ENCODE peak calls at places on chromosomes 6 and 20, in four cellular contexts. T is IMR-90, D is mesendoderm, E is H1. Q is an unnamed sample.

GRCh38 chr6:26445934-26446667 is 5.8 kb downstream of the BTN3A3 start:
- DNase-seq in T (no peak), D (no peak), E (no peak), Q (no peak)

GRCh38 chr20:22374678-22375590 is 209.4 kb downstream of the FOXA2 start:
- DNase-seq in T (no peak), D (no peak), E (no peak), Q (no peak)

GRCh38 chr6:147441751-147442150 is 66.7 kb upstream of the SAMD5 start:
- DNase-seq in T (no peak), D (no peak), E (no peak), Q (no peak)

GRCh38 chr20:53786071-53786444 is 192.4 kb upstream of the ZNF217 start:
- DNase-seq in T (no peak), D (no peak), E (no peak), Q (no peak)

GRCh38 chr6:30321692-30322388 is 4.9 kb upstream of the TRIM39 start:
- DNase-seq in T (peak; percentile 29), D (peak; percentile 14), E (no peak), Q (no peak)

GRCh38 chr6:41970436-41970846 is 28.8 kb upstream of the CCND3 start:
- DNase-seq in T (peak; percentile 38), D (no peak), E (no peak), Q (no peak)

GRCh38 chr6:87670707-87671106 is 31.3 kb downstream of the AKIRIN2 start:
- DNase-seq in T (no peak), D (no peak), E (no peak), Q (no peak)

GRCh38 chr20:37911838-37912273 is 8.9 kb downstream of the VSTM2L start:
- DNase-seq in T (peak; percentile 4), D (peak; percentile 77), E (peak; percentile 70), Q (peak; percentile 87)

GRCh38 chr20:6612615-6612917 is 154.9 kb upstream of the BMP2 start:
- DNase-seq in T (no peak), D (no peak), E (no peak), Q (no peak)

GRCh38 chr20:47741669-47742345 is 43.5 kb downstream of the SULF2 start:
- DNase-seq in T (no peak), D (no peak), E (no peak), Q (no peak)

GRCh38 chr6:53014034-53014433 is 18.9 kb upstream of the GSTA4 start:
- DNase-seq in T (peak; percentile 76), D (no peak), E (no peak), Q (no peak)

GRCh38 chr20:32470025-32470861 is 112.1 kb downstream of the ASXL1 start:
- DNase-seq in T (peak; percentile 70), D (peak; percentile 93), E (peak; percentile 84), Q (peak; percentile 85)

GRCh38 chr6:97465877-97466710 is 183.1 kb upstream of the MMS22L start:
- DNase-seq in T (no peak), D (peak; percentile 46), E (no peak), Q (peak; percentile 36)

GRCh38 chr6:5843078-5843477 is 163.6 kb downstream of the NRN1 start:
- DNase-seq in T (no peak), D (no peak), E (no peak), Q (no peak)

GRCh38 chr6:117409420-117409819 is 16.3 kb downstream of the ROS1 start:
- DNase-seq in T (no peak), D (no peak), E (no peak), Q (no peak)

GRCh38 chr20:3890410-3890751 is 1.2 kb downstream of the PANK2 start:
- DNase-seq in T (peak; percentile 56), D (no peak), E (no peak), Q (no peak)

GRCh38 chr20:52454660-52455059 is 263.1 kb upstream of the ZFP64 start:
- DNase-seq in T (peak; percentile 80), D (no peak), E (no peak), Q (no peak)

GRCh38 chr6:63671098-63671754 is 35.6 kb downstream of the PHF3 start:
- DNase-seq in T (no peak), D (no peak), E (no peak), Q (no peak)

GRCh38 chr6:110307368-110307767 is 50.8 kb downstream of the METTL24 start:
- DNase-seq in T (no peak), D (no peak), E (no peak), Q (no peak)

GRCh38 chr6:107075951-107076381 is 39.3 kb downstream of the BEND3 start:
- DNase-seq in T (peak; percentile 15), D (no peak), E (no peak), Q (no peak)

GRCh38 chr20:43537921-43538854 is 20.6 kb upstream of the SGK2 start:
- DNase-seq in T (peak; percentile 60), D (peak; percentile 60), E (peak; percentile 86), Q (peak; percentile 68)

GRCh38 chr20:54726687-54727086 is 251.3 kb downstream of the DOK5 start:
- DNase-seq in T (no peak), D (no peak), E (no peak), Q (no peak)

GRCh38 chr6:34115396-34116314 is 30.2 kb downstream of the GRM4 start:
- DNase-seq in T (peak; percentile 10), D (peak; percentile 72), E (peak; percentile 85), Q (peak; percentile 60)

GRCh38 chr20:41469868-41470267 is 103.2 kb upstream of the EMILIN3 start:
- DNase-seq in T (no peak), D (no peak), E (no peak), Q (no peak)

GRCh38 chr6:110618591-110619267 is 142.3 kb upstream of the SLC22A16 start:
- DNase-seq in T (peak; percentile 28), D (peak; percentile 79), E (no peak), Q (no peak)

GRCh38 chr20:62961310-62961783 is 8.8 kb downstream of the SLC17A9 start:
- DNase-seq in T (no peak), D (no peak), E (no peak), Q (peak; percentile 75)
- H3K56ac ChIP-seq in T (no peak overlapping the region), D (no peak overlapping the region), E (no peak overlapping the region), Q (no peak overlapping the region)

DNA sequence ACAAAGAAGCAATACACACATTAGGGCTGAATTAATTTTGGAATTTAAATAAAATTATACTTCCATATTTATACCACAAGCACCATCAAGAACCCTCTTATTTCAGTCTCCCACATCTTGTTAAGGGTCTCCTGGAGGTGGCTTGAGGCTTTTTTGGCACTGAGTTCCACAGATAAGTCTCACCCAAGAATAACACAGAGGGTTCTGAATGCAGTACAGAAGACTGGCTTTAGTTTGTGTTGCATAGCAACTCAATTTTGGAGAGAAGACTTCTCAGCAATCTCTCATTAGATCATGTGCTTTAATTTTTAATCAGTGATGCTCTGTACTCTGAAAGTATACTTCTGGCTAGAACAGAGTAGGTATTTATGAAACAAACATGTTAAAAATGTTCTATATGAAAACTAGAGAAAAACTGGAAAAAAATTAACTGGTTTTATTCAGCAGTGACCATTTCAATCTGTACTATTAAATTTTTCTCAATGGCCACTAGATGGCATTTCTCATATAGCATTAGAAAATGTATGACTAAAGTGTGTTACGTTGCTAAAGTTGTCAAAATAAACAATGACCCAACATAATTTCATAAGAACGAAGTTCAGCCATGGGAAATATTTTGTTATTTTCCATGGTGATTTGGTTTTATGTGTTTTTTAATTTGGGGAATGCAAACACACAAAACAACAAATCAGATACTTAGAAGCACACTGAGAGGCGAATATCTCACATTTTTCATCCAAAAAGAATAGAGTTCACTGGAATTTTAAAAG is 32.7 kb upstream of the MAP7 start:
- DNase-seq in T (peak; percentile 94), D (no peak), E (no peak), Q (no peak)
- H3K56ac ChIP-seq in T (no peak overlapping the region), D (no peak overlapping the region), E (no peak overlapping the region), Q (no peak overlapping the region)

GRCh38 chr6:89842228-89842627 is 12.5 kb downstream of the CASP8AP2 start:
- DNase-seq in T (peak; percentile 42), D (no peak), E (no peak), Q (no peak)
- H3K56ac ChIP-seq in T (no peak overlapping the region), D (no peak overlapping the region), E (no peak overlapping the region), Q (no peak overlapping the region)

GRCh38 chr6:13548500-13549210 is 25.7 kb upstream of the SIRT5 start:
- DNase-seq in T (no peak), D (peak; percentile 87), E (no peak), Q (peak; percentile 49)
- H3K56ac ChIP-seq in T (no peak overlapping the region), D (no peak overlapping the region), E (no peak overlapping the region), Q (no peak overlapping the region)

DNA sequence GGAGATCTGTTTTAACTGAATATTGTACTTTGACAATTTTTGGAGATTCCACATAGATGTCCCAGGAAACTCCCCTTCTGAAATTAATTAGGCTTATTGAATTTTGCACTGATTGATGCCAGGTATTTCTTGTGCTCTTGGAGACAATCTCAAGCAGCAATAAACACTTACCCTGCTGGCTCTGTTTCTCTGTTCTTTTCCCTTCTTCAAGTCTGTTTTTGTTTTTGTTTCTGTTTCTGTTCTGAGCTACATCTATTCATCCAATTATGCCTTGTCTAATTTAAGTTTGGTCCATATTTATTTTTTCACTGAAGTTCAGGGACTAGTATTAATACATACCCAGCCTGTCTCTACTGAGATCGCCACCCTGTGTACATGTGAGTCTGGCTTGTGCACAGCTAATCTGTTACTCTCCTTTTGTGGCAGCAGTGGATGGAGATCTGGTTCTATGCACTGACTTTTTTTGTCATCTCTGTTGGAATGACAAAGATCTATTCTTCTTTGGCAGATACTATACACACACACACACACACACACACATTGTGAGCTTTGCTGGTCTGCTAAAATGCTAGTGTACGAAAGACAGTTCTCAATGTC is 51.9 kb downstream of the IL22RA2 start:
- DNase-seq in T (no peak), D (no peak), E (no peak), Q (no peak)
- H3K56ac ChIP-seq in T (no peak overlapping the region), D (no peak overlapping the region), E (no peak overlapping the region), Q (no peak overlapping the region)